ENCODE peak calls at places on chromosomes 2 and 18, in ten cellular contexts. O is left kidney; G is C1 segment of cervical spinal cord; V is stimulated activated CD4-positive, alpha-beta T cell treated with anti-CD3 and anti-CD28 coated beads, Interleukin-4, amount 100 ng/mL, for 24 hours; R is activated CD8-positive, alpha-beta memory T cell treated with anti-CD3 and anti-CD28 coated beads, Interleukin-2, amount 10 ng/mL, durations not matched to agents 7 days and 5 days; E is HT1080; M is SK-MEL-5; Y is activated naive CD4-positive, alpha-beta T cell treated with Interleukin-2 at 50 U/mL for 16 hours; W is AML-193; T is astrocyte of the spinal cord. N is an unnamed sample.

GRCh38 chr2:200943527-200944120 is 19.8 kb downstream of the ORC2 start:
- DNase-seq in O (no peak), V (no peak), W (no peak), E (no peak), G (no peak), T (no peak), M (no peak), Y (no peak), R (no peak), N (no peak)

GRCh38 chr2:234025475-234025874 is 25.0 kb upstream of the SPP2 start:
- DNase-seq in E (no peak), W (no peak), T (no peak), V (no peak), G (no peak), Y (peak), M (no peak), O (no peak), R (no peak), N (no peak)

GRCh38 chr2:27705851-27706622 is 42.3 kb downstream of the SLC4A1AP start:
- DNase-seq in W (no peak), V (no peak), T (peak), M (peak), O (peak), R (no peak), Y (no peak), G (no peak), E (peak), N (no peak)

GRCh38 chr2:236636714-236637485 is 67.3 kb downstream of the ACKR3 start:
- DNase-seq in V (no peak), T (no peak), W (no peak), G (no peak), E (no peak), R (no peak), O (no peak), Y (no peak), M (no peak), N (no peak)

GRCh38 chr2:96860065-96861029 is 2.5 kb upstream of the ANKRD39 start:
- DNase-seq in Y (peak), G (no peak), M (no peak), W (no peak), R (no peak), T (no peak), V (peak), O (no peak), E (no peak), N (no peak)

GRCh38 chr2:41434991-41435390 is 612.8 kb upstream of the PKDCC start:
- DNase-seq in T (no peak), G (no peak), O (no peak), V (no peak), M (peak), Y (no peak), E (no peak), R (no peak), W (no peak), N (no peak)

GRCh38 chr2:190862591-190862991 is 18.0 kb upstream of the GLS start:
- DNase-seq in M (no peak), R (no peak), V (no peak), E (peak), T (no peak), G (no peak), Y (no peak), W (no peak), O (no peak), N (no peak)

GRCh38 chr2:142217804-142218203 is 87.0 kb upstream of the LRP1B start:
- DNase-seq in R (no peak), W (no peak), E (peak), M (no peak), V (no peak), T (peak), O (no peak), G (no peak), Y (no peak), N (no peak)

GRCh38 chr18:45755936-45756335 is 32.0 kb downstream of the SLC14A1 start:
- DNase-seq in Y (no peak), O (peak), M (no peak), T (peak), V (no peak), E (peak), W (no peak), R (no peak), G (no peak), N (peak)

GRCh38 chr2:171671867-171672266 is 15.4 kb upstream of the DYNC1I2 start:
- DNase-seq in W (no peak), Y (no peak), E (no peak), V (no peak), O (no peak), G (no peak), R (no peak), T (no peak), M (no peak), N (no peak)

GRCh38 chr2:168941297-168941696 is 40.2 kb downstream of the G6PC2 start:
- DNase-seq in O (no peak), E (no peak), M (no peak), Y (no peak), R (no peak), G (no peak), V (no peak), W (no peak), T (no peak), N (no peak)

GRCh38 chr18:34224423-34225217 is at the start of gene NOL4:
- DNase-seq in T (peak), O (peak), R (no peak), W (no peak), G (peak), M (no peak), V (no peak), Y (no peak), E (peak), N (peak)

GRCh38 chr2:109481599-109481998 is 132.2 kb downstream of the SEPTIN10 start:
- DNase-seq in R (no peak), M (no peak), O (no peak), G (no peak), V (no peak), T (no peak), E (no peak), W (no peak), Y (no peak), N (no peak)

GRCh38 chr2:66563473-66563872 is 128.5 kb downstream of the MEIS1 start:
- DNase-seq in T (no peak), G (no peak), O (peak), V (no peak), Y (no peak), E (no peak), R (no peak), W (no peak), M (no peak), N (no peak)

GRCh38 chr2:25912851-25913695 is 34.8 kb upstream of the ASXL2 start:
- DNase-seq in W (no peak), M (no peak), Y (no peak), T (peak), G (no peak), R (no peak), O (peak), E (no peak), V (no peak), N (no peak)

GRCh38 chr2:143691136-143691535 is 561.9 kb downstream of the ARHGAP15 start:
- DNase-seq in M (no peak), T (no peak), O (no peak), G (no peak), E (no peak), Y (no peak), V (no peak), R (no peak), W (no peak), N (no peak)

GRCh38 chr2:20135631-20136050 is 84.2 kb upstream of the LAPTM4A start:
- DNase-seq in M (peak), T (peak), E (peak), O (peak), V (peak), Y (peak), R (peak), G (peak), W (peak), N (no peak)

GRCh38 chr2:45709137-45709536 is 57.7 kb downstream of the PRKCE start:
- DNase-seq in G (no peak), M (no peak), T (no peak), O (no peak), E (no peak), Y (no peak), V (no peak), W (no peak), R (no peak), N (no peak)

GRCh38 chr2:1886405-1886992 is 142.2 kb upstream of the PXDN start:
- DNase-seq in O (peak), V (peak), M (peak), T (peak), G (peak), R (peak), Y (peak), W (peak), E (no peak), N (no peak)

GRCh38 chr2:164568317-164568716 is 53.0 kb downstream of the GRB14 start:
- DNase-seq in W (no peak), O (no peak), V (no peak), M (no peak), G (no peak), Y (no peak), E (no peak), T (no peak), R (no peak), N (no peak)

GRCh38 chr2:120539937-120540718 is 194.2 kb downstream of the INHBB start:
- DNase-seq in T (peak), R (no peak), V (no peak), O (peak), E (peak), Y (no peak), M (peak), G (no peak), W (no peak), N (no peak)

N was measured in COR-L47.